ENCODE peak calls at places on chromosomes 11 and 22, in seven cellular contexts. One of them, this sample, is unnamed.

GRCh38 chr11:95788921-95789505 is 569 bp downstream of the FAM76B start:
- DNase-seq in WTC11: peak; percentile 44
- DNase-seq in HCT116: no peak
- DNase-seq in H1: no peak
- DNase-seq in K562: peak; percentile 37
- DNase-seq in HepG2: peak; percentile 30
- DNase-seq in GM12878: no peak
- DNase-seq in this sample: peak; percentile 40

GRCh38 chr11:77542296-77542695 is 47.5 kb upstream of the AQP11 start:
- DNase-seq in WTC11: no peak
- DNase-seq in HCT116: no peak
- DNase-seq in H1: no peak
- DNase-seq in K562: no peak
- DNase-seq in HepG2: no peak
- DNase-seq in GM12878: no peak
- DNase-seq in this sample: no peak

GRCh38 chr11:68593441-68593840 is 90.9 kb upstream of the GAL start:
- DNase-seq in WTC11: no peak
- DNase-seq in HCT116: no peak
- DNase-seq in H1: no peak
- DNase-seq in K562: no peak
- DNase-seq in HepG2: no peak
- DNase-seq in GM12878: no peak
- DNase-seq in this sample: no peak

GRCh38 chr11:68584991-68585524 is 99.3 kb upstream of the GAL start:
- DNase-seq in WTC11: no peak
- DNase-seq in HCT116: no peak
- DNase-seq in H1: no peak
- DNase-seq in K562: no peak
- DNase-seq in HepG2: no peak
- DNase-seq in GM12878: no peak
- DNase-seq in this sample: no peak

GRCh38 chr11:120222916-120223315 is 12.1 kb downstream of the OAF start:
- DNase-seq in WTC11: no peak
- DNase-seq in HCT116: no peak
- DNase-seq in H1: no peak
- DNase-seq in K562: no peak
- DNase-seq in HepG2: no peak
- DNase-seq in GM12878: no peak
- DNase-seq in this sample: no peak

GRCh38 chr11:34940026-34940677 is 23.7 kb downstream of the PDHX start:
- DNase-seq in WTC11: no peak
- DNase-seq in HCT116: no peak
- DNase-seq in H1: no peak
- DNase-seq in K562: no peak
- DNase-seq in HepG2: no peak
- DNase-seq in GM12878: no peak
- DNase-seq in this sample: no peak

GRCh38 chr11:17604913-17605230 is 57.8 kb downstream of the OTOG start:
- DNase-seq in WTC11: no peak
- DNase-seq in HCT116: no peak
- DNase-seq in H1: no peak
- DNase-seq in K562: no peak
- DNase-seq in HepG2: no peak
- DNase-seq in GM12878: no peak
- DNase-seq in this sample: no peak

GRCh38 chr22:41401781-41402648 is 20.3 kb downstream of the TEF start:
- DNase-seq in WTC11: no peak
- DNase-seq in HCT116: no peak
- DNase-seq in H1: no peak
- DNase-seq in K562: no peak
- DNase-seq in HepG2: peak; percentile 70
- DNase-seq in GM12878: no peak
- DNase-seq in this sample: no peak

GRCh38 chr11:70159612-70160570 is 43.2 kb upstream of the FADD start:
- DNase-seq in WTC11: no peak
- DNase-seq in HCT116: peak; percentile 77
- DNase-seq in H1: no peak
- DNase-seq in K562: no peak
- DNase-seq in HepG2: no peak
- DNase-seq in GM12878: no peak
- DNase-seq in this sample: no peak

GRCh38 chr11:37108436-37109204 is 510.6 kb upstream of the RAG2 start:
- DNase-seq in WTC11: no peak
- DNase-seq in HCT116: no peak
- DNase-seq in H1: no peak
- DNase-seq in K562: no peak
- DNase-seq in HepG2: no peak
- DNase-seq in GM12878: no peak
- DNase-seq in this sample: no peak

GRCh38 chr11:65219930-65220213 is 38.1 kb downstream of the CAPN1 start:
- DNase-seq in WTC11: no peak
- DNase-seq in HCT116: no peak
- DNase-seq in H1: no peak
- DNase-seq in K562: no peak
- DNase-seq in HepG2: no peak
- DNase-seq in GM12878: no peak
- DNase-seq in this sample: no peak

GRCh38 chr11:59706518-59707285 is 6.9 kb downstream of the OR10V1 start:
- DNase-seq in WTC11: no peak
- DNase-seq in HCT116: peak; percentile 50
- DNase-seq in H1: no peak
- DNase-seq in K562: peak; percentile 48
- DNase-seq in HepG2: no peak
- DNase-seq in GM12878: no peak
- DNase-seq in this sample: no peak

GRCh38 chr22:30943368-30943767 is 25.2 kb downstream of the MORC2 start:
- DNase-seq in WTC11: no peak
- DNase-seq in HCT116: no peak
- DNase-seq in H1: no peak
- DNase-seq in K562: no peak
- DNase-seq in HepG2: no peak
- DNase-seq in GM12878: no peak
- DNase-seq in this sample: no peak

GRCh38 chr11:67656278-67656922 is 5.9 kb upstream of the ACY3 start:
- DNase-seq in WTC11: peak; percentile 7
- DNase-seq in HCT116: no peak
- DNase-seq in H1: no peak
- DNase-seq in K562: no peak
- DNase-seq in HepG2: no peak
- DNase-seq in GM12878: peak; percentile 49
- DNase-seq in this sample: no peak

GRCh38 chr11:32154275-32154674 is 63.4 kb downstream of the RCN1 start:
- DNase-seq in WTC11: no peak
- DNase-seq in HCT116: peak; percentile 51
- DNase-seq in H1: no peak
- DNase-seq in K562: no peak
- DNase-seq in HepG2: no peak
- DNase-seq in GM12878: peak; percentile 62
- DNase-seq in this sample: no peak

GRCh38 chr11:12539570-12539969 is 134.7 kb upstream of the TEAD1 start:
- DNase-seq in WTC11: no peak
- DNase-seq in HCT116: no peak
- DNase-seq in H1: no peak
- DNase-seq in K562: no peak
- DNase-seq in HepG2: no peak
- DNase-seq in GM12878: no peak
- DNase-seq in this sample: no peak

GRCh38 chr11:114172055-114172861 is 112.7 kb downstream of the ZBTB16 start:
- DNase-seq in WTC11: no peak
- DNase-seq in HCT116: no peak
- DNase-seq in H1: no peak
- DNase-seq in K562: no peak
- DNase-seq in HepG2: no peak
- DNase-seq in GM12878: no peak
- DNase-seq in this sample: no peak

GRCh38 chr11:69035150-69035958 is 13.4 kb upstream of the TPCN2 start:
- DNase-seq in WTC11: no peak
- DNase-seq in HCT116: no peak
- DNase-seq in H1: peak; percentile 56
- DNase-seq in K562: no peak
- DNase-seq in HepG2: no peak
- DNase-seq in GM12878: no peak
- DNase-seq in this sample: no peak

GRCh38 chr11:119384332-119384731 is 2.8 kb upstream of the USP2 start:
- DNase-seq in WTC11: no peak
- DNase-seq in HCT116: no peak
- DNase-seq in H1: no peak
- DNase-seq in K562: peak; percentile 3
- DNase-seq in HepG2: no peak
- DNase-seq in GM12878: no peak
- DNase-seq in this sample: peak; percentile 3

GRCh38 chr11:125881291-125881690 is 6.2 kb upstream of the HYLS1 start:
- DNase-seq in WTC11: no peak
- DNase-seq in HCT116: no peak
- DNase-seq in H1: no peak
- DNase-seq in K562: peak; percentile 10
- DNase-seq in HepG2: no peak
- DNase-seq in GM12878: no peak
- DNase-seq in this sample: no peak

GRCh38 chr22:19753090-19753842 is 7.3 kb upstream of the TBX1 start:
- DNase-seq in WTC11: peak; percentile 48
- DNase-seq in HCT116: no peak
- DNase-seq in H1: no peak
- DNase-seq in K562: peak; percentile 85
- DNase-seq in HepG2: no peak
- DNase-seq in GM12878: no peak
- DNase-seq in this sample: no peak
- TF ChIP-seq SP1 in WTC11: no peak
- TF ChIP-seq SP1 in HCT116: no peak
- TF ChIP-seq SP1 in H1: no peak
- TF ChIP-seq SP1 in K562: no peak
- TF ChIP-seq SP1 in HepG2: no peak
- TF ChIP-seq SP1 in GM12878: no peak
- TF ChIP-seq SP1 in this sample: no peak

DNA sequence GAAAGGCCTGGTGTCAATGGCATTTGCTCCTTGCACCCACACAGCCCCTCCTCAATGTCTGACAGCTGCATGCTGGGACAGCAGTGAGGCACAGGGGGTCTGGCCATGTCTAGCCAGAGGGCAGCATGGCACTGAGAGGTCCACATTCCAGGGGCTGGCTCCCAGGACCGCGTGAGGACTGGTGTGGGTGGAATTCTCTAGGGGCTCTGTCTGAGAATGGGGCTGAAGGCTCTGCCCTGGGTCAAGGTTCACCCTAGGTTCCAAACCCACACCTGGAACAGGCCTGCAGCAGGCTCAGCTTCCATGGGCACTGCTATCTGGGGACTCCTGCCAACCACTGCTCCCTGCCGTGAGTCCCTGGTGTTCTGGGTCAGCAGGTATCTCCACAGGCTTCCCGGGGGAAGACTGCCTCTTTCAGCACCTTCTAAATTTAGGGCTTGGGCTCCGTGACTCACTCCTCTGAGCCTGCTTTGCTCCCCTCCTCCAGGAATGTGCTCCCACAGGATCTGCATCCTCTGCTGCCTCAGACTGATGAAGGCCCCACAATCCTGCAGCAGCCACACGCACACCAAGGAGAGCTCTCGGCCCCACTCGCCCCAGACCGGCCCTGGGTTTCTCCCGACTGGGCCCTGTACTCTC is 4.2 kb downstream of the STARD10 start:
- DNase-seq in WTC11: no peak
- DNase-seq in HCT116: no peak
- DNase-seq in H1: no peak
- DNase-seq in K562: no peak
- DNase-seq in HepG2: no peak
- DNase-seq in GM12878: no peak
- DNase-seq in this sample: no peak
- TF ChIP-seq SP1 in WTC11: no peak
- TF ChIP-seq SP1 in HCT116: no peak
- TF ChIP-seq SP1 in H1: no peak
- TF ChIP-seq SP1 in K562: no peak
- TF ChIP-seq SP1 in HepG2: no peak
- TF ChIP-seq SP1 in GM12878: no peak
- TF ChIP-seq SP1 in this sample: no peak

GRCh38 chr11:11072067-11072466 is 214.2 kb upstream of the ZBED5 start:
- DNase-seq in WTC11: peak; percentile 47
- DNase-seq in HCT116: no peak
- DNase-seq in H1: no peak
- DNase-seq in K562: no peak
- DNase-seq in HepG2: no peak
- DNase-seq in GM12878: no peak
- DNase-seq in this sample: no peak

GRCh38 chr11:11068113-11068512 is 210.3 kb upstream of the ZBED5 start:
- DNase-seq in WTC11: no peak
- DNase-seq in HCT116: no peak
- DNase-seq in H1: no peak
- DNase-seq in K562: no peak
- DNase-seq in HepG2: no peak
- DNase-seq in GM12878: no peak
- DNase-seq in this sample: no peak

GRCh38 chr11:11071483-11071882 is 213.6 kb upstream of the ZBED5 start:
- DNase-seq in WTC11: no peak
- DNase-seq in HCT116: no peak
- DNase-seq in H1: no peak
- DNase-seq in K562: no peak
- DNase-seq in HepG2: no peak
- DNase-seq in GM12878: no peak
- DNase-seq in this sample: no peak

GRCh38 chr11:11070976-11071375 is 213.1 kb upstream of the ZBED5 start:
- DNase-seq in WTC11: no peak
- DNase-seq in HCT116: no peak
- DNase-seq in H1: no peak
- DNase-seq in K562: no peak
- DNase-seq in HepG2: no peak
- DNase-seq in GM12878: no peak
- DNase-seq in this sample: no peak

GRCh38 chr11:11069741-11070550 is 212.1 kb upstream of the ZBED5 start:
- DNase-seq in WTC11: no peak
- DNase-seq in HCT116: no peak
- DNase-seq in H1: no peak
- DNase-seq in K562: no peak
- DNase-seq in HepG2: no peak
- DNase-seq in GM12878: no peak
- DNase-seq in this sample: no peak
- TF ChIP-seq SP1 in WTC11: no peak
- TF ChIP-seq SP1 in HCT116: no peak
- TF ChIP-seq SP1 in H1: no peak
- TF ChIP-seq SP1 in K562: no peak
- TF ChIP-seq SP1 in HepG2: no peak
- TF ChIP-seq SP1 in GM12878: no peak
- TF ChIP-seq SP1 in this sample: no peak

DNA sequence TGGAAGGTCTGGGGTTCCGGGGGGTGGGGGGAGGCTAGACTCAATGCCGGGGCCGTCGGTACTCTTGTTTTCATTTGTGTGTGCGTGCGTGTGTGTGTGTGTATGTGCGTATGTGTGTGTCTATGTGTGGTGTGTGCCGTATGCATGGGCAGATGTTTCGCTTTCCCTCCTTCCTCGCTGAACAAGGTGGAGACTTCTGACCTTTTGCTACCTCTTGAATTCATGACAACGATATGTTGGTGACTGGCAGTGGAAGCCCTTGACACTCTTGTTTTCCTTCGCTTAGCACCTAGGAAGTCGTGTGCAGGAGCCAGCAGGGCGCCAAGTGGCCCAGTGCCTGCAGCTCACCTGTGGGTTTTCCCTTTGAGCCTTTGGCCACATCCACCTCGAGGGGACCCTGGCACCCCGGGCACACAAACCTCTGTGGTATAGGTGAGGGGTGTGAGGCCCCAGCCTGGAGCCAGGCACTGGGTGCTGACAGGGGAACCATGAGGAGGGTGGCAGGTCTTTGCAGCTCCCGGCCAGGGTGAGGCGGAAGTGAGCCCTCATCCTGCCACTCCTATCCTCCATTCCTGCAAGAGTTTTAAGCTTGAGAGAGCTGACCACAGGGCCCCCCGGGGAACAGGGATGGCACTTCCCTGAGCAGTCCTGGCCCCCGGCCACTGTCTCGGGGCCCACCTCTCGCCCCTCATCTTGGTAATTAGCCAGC is 19.3 kb upstream of the TMEM191C start:
- DNase-seq in WTC11: peak; percentile 57
- DNase-seq in HCT116: no peak
- DNase-seq in H1: peak; percentile 69
- DNase-seq in K562: peak; percentile 79
- DNase-seq in HepG2: no peak
- DNase-seq in GM12878: no peak
- DNase-seq in this sample: peak; percentile 69
- TF ChIP-seq SP1 in WTC11: no peak
- TF ChIP-seq SP1 in HCT116: no peak
- TF ChIP-seq SP1 in H1: no peak
- TF ChIP-seq SP1 in K562: no peak
- TF ChIP-seq SP1 in HepG2: no peak
- TF ChIP-seq SP1 in GM12878: no peak
- TF ChIP-seq SP1 in this sample: no peak